ENCODE peak calls at places on chromosomes 4 and X, in six cellular contexts. A, M, S, R, O and Y are unnamed samples.

GRCh38 chrX:134764202-134764785 is 106.0 kb upstream of the PLAC1 start:
- DNase-seq in A (no peak), M (peak; percentile 29), S (peak; percentile 40), R (no peak), O (peak; percentile 30), Y (no peak)

GRCh38 chrX:103398321-103398937 is 22.1 kb downstream of the BEX3 start:
- DNase-seq in A (no peak), M (peak; percentile 71), S (peak; percentile 86), R (no peak), O (peak; percentile 79), Y (no peak)

GRCh38 chrX:68694429-68695205 is 47.2 kb downstream of the STARD8 start:
- DNase-seq in A (no peak), M (no peak), S (no peak), R (no peak), O (no peak), Y (no peak)

GRCh38 chr4:141229408-141230101 is 8.9 kb downstream of the ZNF330 start:
- DNase-seq in A (no peak), M (no peak), S (no peak), R (no peak), O (peak; percentile 60), Y (no peak)

GRCh38 chrX:128739539-128739938 is 687.3 kb upstream of the ACTRT1 start:
- DNase-seq in A (no peak), M (no peak), S (no peak), R (no peak), O (no peak), Y (no peak)

GRCh38 chr4:145956288-145956890 is 17.8 kb upstream of the ZNF827 start:
- DNase-seq in A (no peak), M (peak; percentile 43), S (peak; percentile 51), R (peak; percentile 9), O (peak; percentile 25), Y (peak; percentile 33)

GRCh38 chr4:24570172-24570571 is 14.2 kb downstream of the DHX15 start:
- DNase-seq in A (no peak), M (no peak), S (no peak), R (no peak), O (no peak), Y (no peak)

GRCh38 chr4:71184195-71184781 is 154.5 kb upstream of the SLC4A4 start:
- DNase-seq in A (peak; percentile 57), M (peak; percentile 69), S (peak; percentile 59), R (peak; percentile 3), O (peak; percentile 31), Y (peak; percentile 1)

GRCh38 chrX:5113128-5113527 is 1115.5 kb downstream of the NLGN4X start:
- DNase-seq in A (peak; percentile 2), M (peak; percentile 13), S (peak; percentile 0), R (no peak), O (peak; percentile 4), Y (no peak)

GRCh38 chr4:158912390-158913175 is 143.8 kb downstream of the FNIP2 start:
- DNase-seq in A (no peak), M (no peak), S (peak; percentile 58), R (no peak), O (no peak), Y (no peak)

GRCh38 chr4:15668566-15669435 is 12.8 kb upstream of the FAM200B start:
- DNase-seq in A (peak; percentile 56), M (no peak), S (no peak), R (no peak), O (no peak), Y (no peak)

GRCh38 chr4:72553540-72553939 is 15.5 kb downstream of the ADAMTS3 start:
- DNase-seq in A (no peak), M (no peak), S (no peak), R (no peak), O (no peak), Y (no peak)

GRCh38 chrX:18966624-18967023 is 17.3 kb downstream of the PHKA2 start:
- DNase-seq in A (no peak), M (no peak), S (no peak), R (no peak), O (no peak), Y (no peak)

GRCh38 chrX:154822029-154822428 is 12.4 kb downstream of the SMIM9 start:
- DNase-seq in A (no peak), M (no peak), S (no peak), R (no peak), O (no peak), Y (no peak)

GRCh38 chrX:52923781-52924241 is 26.7 kb downstream of the FAM156B start:
- DNase-seq in A (no peak), M (peak; percentile 14), S (peak; percentile 67), R (no peak), O (peak; percentile 61), Y (no peak)